ENCODE peak calls at places on chromosome 11, in nine cellular contexts. One of them, this sample, is unnamed.

GRCh38 chr11:111429066-111429506 is 50.0 kb upstream of the POU2AF1 start:
- DNase-seq in iris pigment epithelial cell: peak; percentile 70
- DNase-seq in hippocampal formation: no peak
- DNase-seq in NB4: peak; percentile 84
- DNase-seq in activated CD4-positive, CD25-positive, alpha-beta regulatory T cell treated with anti-CD3 and anti-CD28 coated beads, Interleukin-2, amount 50 U/mL, for 72 hours: peak; percentile 66
- DNase-seq in kidney tubule cell: peak; percentile 58
- DNase-seq in cardiac septum: peak; percentile 57
- DNase-seq in neuronal stem cell: peak; percentile 15
- DNase-seq in tibial artery: peak; percentile 77
- DNase-seq in this sample: peak; percentile 66

GRCh38 chr11:131811380-131811779 is 441.0 kb downstream of the NTM start:
- DNase-seq in iris pigment epithelial cell: peak; percentile 37
- DNase-seq in hippocampal formation: no peak
- DNase-seq in NB4: no peak
- DNase-seq in activated CD4-positive, CD25-positive, alpha-beta regulatory T cell treated with anti-CD3 and anti-CD28 coated beads, Interleukin-2, amount 50 U/mL, for 72 hours: no peak
- DNase-seq in kidney tubule cell: peak; percentile 84
- DNase-seq in cardiac septum: no peak
- DNase-seq in neuronal stem cell: no peak
- DNase-seq in tibial artery: no peak
- DNase-seq in this sample: peak; percentile 63

GRCh38 chr11:2419638-2420501 is 19.3 kb downstream of the TSSC4 start:
- DNase-seq in iris pigment epithelial cell: peak; percentile 71
- DNase-seq in hippocampal formation: peak; percentile 15
- DNase-seq in NB4: peak; percentile 83
- DNase-seq in activated CD4-positive, CD25-positive, alpha-beta regulatory T cell treated with anti-CD3 and anti-CD28 coated beads, Interleukin-2, amount 50 U/mL, for 72 hours: peak; percentile 69
- DNase-seq in kidney tubule cell: peak; percentile 72
- DNase-seq in cardiac septum: no peak
- DNase-seq in neuronal stem cell: peak; percentile 69
- DNase-seq in tibial artery: peak; percentile 75
- DNase-seq in this sample: peak; percentile 83

GRCh38 chr11:125980421-125980820 is 34.6 kb downstream of the VSIG10L2 start:
- DNase-seq in iris pigment epithelial cell: no peak
- DNase-seq in hippocampal formation: no peak
- DNase-seq in NB4: no peak
- DNase-seq in activated CD4-positive, CD25-positive, alpha-beta regulatory T cell treated with anti-CD3 and anti-CD28 coated beads, Interleukin-2, amount 50 U/mL, for 72 hours: no peak
- DNase-seq in kidney tubule cell: no peak
- DNase-seq in cardiac septum: no peak
- DNase-seq in neuronal stem cell: no peak
- DNase-seq in tibial artery: no peak
- DNase-seq in this sample: no peak

GRCh38 chr11:60500276-60500935 is 7.8 kb downstream of the MS4A12 start:
- DNase-seq in iris pigment epithelial cell: peak; percentile 1
- DNase-seq in hippocampal formation: no peak
- DNase-seq in NB4: no peak
- DNase-seq in activated CD4-positive, CD25-positive, alpha-beta regulatory T cell treated with anti-CD3 and anti-CD28 coated beads, Interleukin-2, amount 50 U/mL, for 72 hours: no peak
- DNase-seq in kidney tubule cell: peak; percentile 19
- DNase-seq in cardiac septum: no peak
- DNase-seq in neuronal stem cell: no peak
- DNase-seq in tibial artery: no peak
- DNase-seq in this sample: no peak

GRCh38 chr11:105582497-105582896 is 27.4 kb upstream of the GRIA4 start:
- DNase-seq in iris pigment epithelial cell: peak; percentile 9
- DNase-seq in hippocampal formation: no peak
- DNase-seq in NB4: no peak
- DNase-seq in activated CD4-positive, CD25-positive, alpha-beta regulatory T cell treated with anti-CD3 and anti-CD28 coated beads, Interleukin-2, amount 50 U/mL, for 72 hours: no peak
- DNase-seq in kidney tubule cell: peak; percentile 16
- DNase-seq in cardiac septum: no peak
- DNase-seq in neuronal stem cell: no peak
- DNase-seq in tibial artery: no peak
- DNase-seq in this sample: peak; percentile 65

GRCh38 chr11:17298302-17298701 is 21.8 kb downstream of the NUCB2 start:
- DNase-seq in iris pigment epithelial cell: no peak
- DNase-seq in hippocampal formation: no peak
- DNase-seq in NB4: no peak
- DNase-seq in activated CD4-positive, CD25-positive, alpha-beta regulatory T cell treated with anti-CD3 and anti-CD28 coated beads, Interleukin-2, amount 50 U/mL, for 72 hours: no peak
- DNase-seq in kidney tubule cell: no peak
- DNase-seq in cardiac septum: no peak
- DNase-seq in neuronal stem cell: no peak
- DNase-seq in tibial artery: no peak
- DNase-seq in this sample: no peak

GRCh38 chr11:61120099-61120864 is 18.0 kb downstream of the CD5 start:
- DNase-seq in iris pigment epithelial cell: no peak
- DNase-seq in hippocampal formation: no peak
- DNase-seq in NB4: no peak
- DNase-seq in activated CD4-positive, CD25-positive, alpha-beta regulatory T cell treated with anti-CD3 and anti-CD28 coated beads, Interleukin-2, amount 50 U/mL, for 72 hours: no peak
- DNase-seq in kidney tubule cell: no peak
- DNase-seq in cardiac septum: no peak
- DNase-seq in neuronal stem cell: no peak
- DNase-seq in tibial artery: no peak
- DNase-seq in this sample: no peak

GRCh38 chr11:69344570-69345145 is 50.7 kb downstream of the MYEOV start:
- DNase-seq in iris pigment epithelial cell: no peak
- DNase-seq in hippocampal formation: no peak
- DNase-seq in NB4: no peak
- DNase-seq in activated CD4-positive, CD25-positive, alpha-beta regulatory T cell treated with anti-CD3 and anti-CD28 coated beads, Interleukin-2, amount 50 U/mL, for 72 hours: no peak
- DNase-seq in kidney tubule cell: no peak
- DNase-seq in cardiac septum: no peak
- DNase-seq in neuronal stem cell: no peak
- DNase-seq in tibial artery: no peak
- DNase-seq in this sample: no peak

GRCh38 chr11:63985812-63986155 is 454 bp upstream of the OTUB1 start:
- DNase-seq in iris pigment epithelial cell: no peak
- DNase-seq in hippocampal formation: no peak
- DNase-seq in NB4: peak; percentile 73
- DNase-seq in activated CD4-positive, CD25-positive, alpha-beta regulatory T cell treated with anti-CD3 and anti-CD28 coated beads, Interleukin-2, amount 50 U/mL, for 72 hours: peak; percentile 68
- DNase-seq in kidney tubule cell: no peak
- DNase-seq in cardiac septum: no peak
- DNase-seq in neuronal stem cell: no peak
- DNase-seq in tibial artery: no peak
- DNase-seq in this sample: no peak

GRCh38 chr11:14858404-14858803 is 33.6 kb downstream of the CYP2R1 start:
- DNase-seq in iris pigment epithelial cell: no peak
- DNase-seq in hippocampal formation: no peak
- DNase-seq in NB4: no peak
- DNase-seq in activated CD4-positive, CD25-positive, alpha-beta regulatory T cell treated with anti-CD3 and anti-CD28 coated beads, Interleukin-2, amount 50 U/mL, for 72 hours: no peak
- DNase-seq in kidney tubule cell: no peak
- DNase-seq in cardiac septum: no peak
- DNase-seq in neuronal stem cell: no peak
- DNase-seq in tibial artery: no peak
- DNase-seq in this sample: no peak

GRCh38 chr11:45470151-45471001 is 184.2 kb upstream of the SYT13 start:
- DNase-seq in iris pigment epithelial cell: peak; percentile 2
- DNase-seq in hippocampal formation: no peak
- DNase-seq in NB4: peak; percentile 97
- DNase-seq in activated CD4-positive, CD25-positive, alpha-beta regulatory T cell treated with anti-CD3 and anti-CD28 coated beads, Interleukin-2, amount 50 U/mL, for 72 hours: no peak
- DNase-seq in kidney tubule cell: no peak
- DNase-seq in cardiac septum: no peak
- DNase-seq in neuronal stem cell: no peak
- DNase-seq in tibial artery: no peak
- DNase-seq in this sample: no peak

GRCh38 chr11:111549196-111549868 is 8.8 kb downstream of the LAYN start:
- DNase-seq in iris pigment epithelial cell: no peak
- DNase-seq in hippocampal formation: no peak
- DNase-seq in NB4: no peak
- DNase-seq in activated CD4-positive, CD25-positive, alpha-beta regulatory T cell treated with anti-CD3 and anti-CD28 coated beads, Interleukin-2, amount 50 U/mL, for 72 hours: no peak
- DNase-seq in kidney tubule cell: no peak
- DNase-seq in cardiac septum: no peak
- DNase-seq in neuronal stem cell: no peak
- DNase-seq in tibial artery: no peak
- DNase-seq in this sample: no peak

GRCh38 chr11:12280838-12281565 is 96.4 kb upstream of the PARVA start:
- DNase-seq in iris pigment epithelial cell: peak; percentile 56
- DNase-seq in hippocampal formation: no peak
- DNase-seq in NB4: no peak
- DNase-seq in activated CD4-positive, CD25-positive, alpha-beta regulatory T cell treated with anti-CD3 and anti-CD28 coated beads, Interleukin-2, amount 50 U/mL, for 72 hours: no peak
- DNase-seq in kidney tubule cell: no peak
- DNase-seq in cardiac septum: peak; percentile 67
- DNase-seq in neuronal stem cell: no peak
- DNase-seq in tibial artery: no peak
- DNase-seq in this sample: no peak

GRCh38 chr11:132464939-132465338 is 1067.4 kb downstream of the OPCML start:
- DNase-seq in iris pigment epithelial cell: no peak
- DNase-seq in hippocampal formation: no peak
- DNase-seq in NB4: no peak
- DNase-seq in activated CD4-positive, CD25-positive, alpha-beta regulatory T cell treated with anti-CD3 and anti-CD28 coated beads, Interleukin-2, amount 50 U/mL, for 72 hours: no peak
- DNase-seq in kidney tubule cell: no peak
- DNase-seq in cardiac septum: no peak
- DNase-seq in neuronal stem cell: no peak
- DNase-seq in tibial artery: no peak
- DNase-seq in this sample: no peak

GRCh38 chr11:105224859-105225258 is 85.3 kb upstream of the CARD18 start:
- DNase-seq in iris pigment epithelial cell: peak; percentile 49
- DNase-seq in hippocampal formation: no peak
- DNase-seq in NB4: no peak
- DNase-seq in activated CD4-positive, CD25-positive, alpha-beta regulatory T cell treated with anti-CD3 and anti-CD28 coated beads, Interleukin-2, amount 50 U/mL, for 72 hours: no peak
- DNase-seq in kidney tubule cell: no peak
- DNase-seq in cardiac septum: no peak
- DNase-seq in neuronal stem cell: no peak
- DNase-seq in tibial artery: no peak
- DNase-seq in this sample: no peak

GRCh38 chr11:86145439-86146156 is 76.7 kb upstream of the PICALM start:
- DNase-seq in iris pigment epithelial cell: no peak
- DNase-seq in hippocampal formation: no peak
- DNase-seq in NB4: no peak
- DNase-seq in activated CD4-positive, CD25-positive, alpha-beta regulatory T cell treated with anti-CD3 and anti-CD28 coated beads, Interleukin-2, amount 50 U/mL, for 72 hours: no peak
- DNase-seq in kidney tubule cell: peak; percentile 78
- DNase-seq in cardiac septum: no peak
- DNase-seq in neuronal stem cell: no peak
- DNase-seq in tibial artery: no peak
- DNase-seq in this sample: no peak

GRCh38 chr11:16086229-16086628 is 270.1 kb downstream of the SOX6 start:
- DNase-seq in iris pigment epithelial cell: no peak
- DNase-seq in hippocampal formation: no peak
- DNase-seq in NB4: no peak
- DNase-seq in activated CD4-positive, CD25-positive, alpha-beta regulatory T cell treated with anti-CD3 and anti-CD28 coated beads, Interleukin-2, amount 50 U/mL, for 72 hours: no peak
- DNase-seq in kidney tubule cell: peak; percentile 7
- DNase-seq in cardiac septum: no peak
- DNase-seq in neuronal stem cell: peak; percentile 85
- DNase-seq in tibial artery: no peak
- DNase-seq in this sample: no peak

GRCh38 chr11:57266157-57266556 is 29.1 kb upstream of the APLNR start:
- DNase-seq in iris pigment epithelial cell: no peak
- DNase-seq in hippocampal formation: no peak
- DNase-seq in NB4: no peak
- DNase-seq in activated CD4-positive, CD25-positive, alpha-beta regulatory T cell treated with anti-CD3 and anti-CD28 coated beads, Interleukin-2, amount 50 U/mL, for 72 hours: no peak
- DNase-seq in kidney tubule cell: no peak
- DNase-seq in cardiac septum: no peak
- DNase-seq in neuronal stem cell: no peak
- DNase-seq in tibial artery: no peak
- DNase-seq in this sample: no peak

GRCh38 chr11:76698321-76699043 is 27.9 kb upstream of the LRRC32 start:
- DNase-seq in iris pigment epithelial cell: no peak
- DNase-seq in hippocampal formation: no peak
- DNase-seq in NB4: peak; percentile 67
- DNase-seq in activated CD4-positive, CD25-positive, alpha-beta regulatory T cell treated with anti-CD3 and anti-CD28 coated beads, Interleukin-2, amount 50 U/mL, for 72 hours: no peak
- DNase-seq in kidney tubule cell: no peak
- DNase-seq in cardiac septum: no peak
- DNase-seq in neuronal stem cell: no peak
- DNase-seq in tibial artery: no peak
- DNase-seq in this sample: peak; percentile 28

GRCh38 chr11:65524747-65525658 is at the start of gene SCYL1:
- DNase-seq in iris pigment epithelial cell: peak; percentile 75
- DNase-seq in hippocampal formation: peak; percentile 78
- DNase-seq in NB4: peak; percentile 79
- DNase-seq in activated CD4-positive, CD25-positive, alpha-beta regulatory T cell treated with anti-CD3 and anti-CD28 coated beads, Interleukin-2, amount 50 U/mL, for 72 hours: peak; percentile 83
- DNase-seq in kidney tubule cell: peak; percentile 77
- DNase-seq in cardiac septum: peak; percentile 95
- DNase-seq in neuronal stem cell: peak; percentile 80
- DNase-seq in tibial artery: peak; percentile 66
- DNase-seq in this sample: peak; percentile 70

GRCh38 chr11:9231848-9232177 is 33.3 kb downstream of the DENND5A start:
- DNase-seq in iris pigment epithelial cell: peak; percentile 64
- DNase-seq in hippocampal formation: peak; percentile 93
- DNase-seq in NB4: peak; percentile 57
- DNase-seq in activated CD4-positive, CD25-positive, alpha-beta regulatory T cell treated with anti-CD3 and anti-CD28 coated beads, Interleukin-2, amount 50 U/mL, for 72 hours: no peak
- DNase-seq in kidney tubule cell: no peak
- DNase-seq in cardiac septum: no peak
- DNase-seq in neuronal stem cell: no peak
- DNase-seq in tibial artery: no peak
- DNase-seq in this sample: no peak

GRCh38 chr11:3622521-3622920 is 19.3 kb downstream of the ART5 start:
- DNase-seq in iris pigment epithelial cell: no peak
- DNase-seq in hippocampal formation: no peak
- DNase-seq in NB4: no peak
- DNase-seq in activated CD4-positive, CD25-positive, alpha-beta regulatory T cell treated with anti-CD3 and anti-CD28 coated beads, Interleukin-2, amount 50 U/mL, for 72 hours: no peak
- DNase-seq in kidney tubule cell: no peak
- DNase-seq in cardiac septum: peak; percentile 70
- DNase-seq in neuronal stem cell: no peak
- DNase-seq in tibial artery: no peak
- DNase-seq in this sample: no peak

GRCh38 chr11:117292616-117293015 is 1.5 kb downstream of the BACE1-AS start:
- DNase-seq in iris pigment epithelial cell: no peak
- DNase-seq in hippocampal formation: no peak
- DNase-seq in NB4: no peak
- DNase-seq in activated CD4-positive, CD25-positive, alpha-beta regulatory T cell treated with anti-CD3 and anti-CD28 coated beads, Interleukin-2, amount 50 U/mL, for 72 hours: no peak
- DNase-seq in kidney tubule cell: no peak
- DNase-seq in cardiac septum: no peak
- DNase-seq in neuronal stem cell: no peak
- DNase-seq in tibial artery: no peak
- DNase-seq in this sample: no peak

GRCh38 chr11:133681901-133682300 is 149.6 kb upstream of the OPCML start:
- DNase-seq in iris pigment epithelial cell: no peak
- DNase-seq in hippocampal formation: no peak
- DNase-seq in NB4: no peak
- DNase-seq in activated CD4-positive, CD25-positive, alpha-beta regulatory T cell treated with anti-CD3 and anti-CD28 coated beads, Interleukin-2, amount 50 U/mL, for 72 hours: no peak
- DNase-seq in kidney tubule cell: no peak
- DNase-seq in cardiac septum: no peak
- DNase-seq in neuronal stem cell: no peak
- DNase-seq in tibial artery: no peak
- DNase-seq in this sample: no peak